ENCODE peak calls at places on chromosomes 12 and 14, in eight cellular contexts. Q is stimulated activated naive CD4-positive, alpha-beta T cell; L is DMS153; G is HTR-8/SVneo; D is HFF-Myc; T is stimulated activated CD4-positive, alpha-beta T cell treated with anti-CD3 and anti-CD28 coated beads, Interleukin-12 subunit alpha, Interleukin-12 subunit beta, amount 100 ng/mL, for 48 hours; O is astrocyte of the cerebellum; I is CD8-positive, alpha-beta T cell. U is an unnamed sample.

GRCh38 chr14:96215845-96216244 is 11.2 kb downstream of the BDKRB2 start:
- DNase-seq in L (no peak), I (no peak), D (no peak), G (no peak), Q (no peak), T (no peak), O (no peak), U (no peak)

GRCh38 chr14:106530423-106531107 is 1004.2 kb downstream of the TMEM121 start:
- DNase-seq in Q (no peak), L (no peak), G (no peak), T (peak), O (no peak), D (no peak), I (no peak), U (peak)

GRCh38 chr12:92134638-92135274 is 10.9 kb downstream of the BTG1 start:
- DNase-seq in O (peak), L (no peak), G (no peak), T (no peak), D (peak), I (no peak), Q (no peak), U (no peak)

GRCh38 chr14:64089920-64090319 is 204.3 kb downstream of the ESR2 start:
- DNase-seq in T (no peak), L (no peak), O (no peak), D (no peak), Q (no peak), I (no peak), G (no peak), U (no peak)

GRCh38 chr12:18706798-18707197 is 31.0 kb downstream of the PLCZ1 start:
- DNase-seq in L (no peak), T (no peak), Q (no peak), I (no peak), D (no peak), O (no peak), G (no peak), U (no peak)

GRCh38 chr12:106037524-106038298 is 101.0 kb downstream of the NUAK1 start:
- DNase-seq in D (no peak), L (no peak), O (no peak), I (no peak), T (no peak), Q (no peak), G (no peak), U (no peak)

GRCh38 chr14:24063263-24063836 is 8.0 kb upstream of the CPNE6 start:
- DNase-seq in D (no peak), O (no peak), I (no peak), L (no peak), Q (no peak), G (no peak), T (no peak), U (no peak)

GRCh38 chr12:105204916-105205315 is 31.1 kb downstream of the APPL2 start:
- DNase-seq in D (no peak), I (no peak), G (no peak), T (peak), O (peak), L (no peak), Q (no peak), U (no peak)

GRCh38 chr12:56715798-56716197 is 9.3 kb downstream of the NACA start:
- DNase-seq in G (no peak), D (no peak), O (no peak), T (no peak), L (no peak), Q (no peak), I (no peak), U (no peak)

GRCh38 chr14:73943083-73943482 is 6.8 kb downstream of the FAM161B start:
- DNase-seq in L (no peak), T (no peak), O (no peak), D (no peak), Q (no peak), I (no peak), G (peak), U (no peak)